ENCODE peak calls at places on chromosomes 13 and 19, in five cellular contexts. G is lower leg skin; A is GM06990; I is CD4-positive, CD25-positive, alpha-beta regulatory T cell; C is IMR-90. O is an unnamed sample.

GRCh38 chr13:109737606-109738005 is 48.8 kb downstream of the IRS2 start:
- DNase-seq in A (no peak), G (no peak), C (peak; percentile 65), I (no peak), O (no peak)

GRCh38 chr13:44301639-44302015 is 72.0 kb upstream of the SERP2 start:
- DNase-seq in G (no peak), I (no peak), C (no peak), A (no peak), O (no peak)

GRCh38 chr13:81596224-81596753 is 1255.4 kb upstream of the SPRY2 start:
- DNase-seq in C (no peak), A (no peak), I (no peak), G (no peak), O (no peak)

GRCh38 chr13:46667687-46668281 is 114.8 kb downstream of the LRCH1 start:
- DNase-seq in C (no peak), I (peak; percentile 87), G (no peak), A (no peak), O (no peak)

GRCh38 chr19:13098291-13099072 is 4.2 kb downstream of the LYL1 start:
- DNase-seq in C (no peak), A (no peak), G (no peak), I (peak; percentile 78), O (no peak)

GRCh38 chr13:38024431-38024830 is 154.9 kb upstream of the TRPC4 start:
- DNase-seq in I (no peak), G (no peak), C (no peak), A (no peak), O (no peak)

GRCh38 chr13:44191504-44192171 is 182.0 kb upstream of the SERP2 start:
- DNase-seq in G (peak; percentile 86), C (peak; percentile 70), I (peak; percentile 40), A (no peak), O (peak; percentile 62)

GRCh38 chr19:55248704-55249103 is 10.1 kb downstream of the PPP6R1 start:
- DNase-seq in I (no peak), C (no peak), G (no peak), A (no peak), O (no peak)

GRCh38 chr13:40333238-40333637 is 333.2 kb downstream of the FOXO1 start:
- DNase-seq in C (no peak), A (no peak), G (no peak), I (no peak), O (no peak)

GRCh38 chr13:76969488-76970365 is 21.4 kb downstream of the ACOD1 start:
- DNase-seq in C (no peak), I (no peak), G (no peak), A (no peak), O (peak; percentile 5)

GRCh38 chr19:30781047-30781446 is 408.9 kb downstream of the ZNF536 start:
- DNase-seq in G (no peak), I (no peak), A (no peak), C (no peak), O (no peak)

GRCh38 chr19:13056052-13056660 is 46.5 kb downstream of the LYL1 start:
- DNase-seq in G (peak; percentile 96), C (peak; percentile 71), A (no peak), I (no peak), O (peak; percentile 99)

GRCh38 chr19:1063030-1063908 is 3.7 kb upstream of the ARHGAP45 start:
- DNase-seq in A (peak; percentile 79), C (no peak), I (peak; percentile 51), G (no peak), O (peak; percentile 20)

GRCh38 chr13:81051873-81052272 is 710.9 kb upstream of the SPRY2 start:
- DNase-seq in G (no peak), C (no peak), I (no peak), A (no peak), O (no peak)

GRCh38 chr19:29965529-29965928 is 23.5 kb downstream of the URI1 start:
- DNase-seq in I (no peak), C (peak; percentile 88), A (no peak), G (no peak), O (peak; percentile 45)

GRCh38 chr19:45020071-45020470 is 18.8 kb upstream of the CLASRP start:
- DNase-seq in A (no peak), I (no peak), C (no peak), G (no peak), O (no peak)

GRCh38 chr13:84590663-84591062 is 708.4 kb upstream of the SLITRK1 start:
- DNase-seq in G (no peak), A (no peak), I (no peak), C (no peak), O (no peak)

GRCh38 chr13:101424381-101425155 is 8.3 kb upstream of the NALCN start:
- DNase-seq in A (no peak), C (peak; percentile 57), G (no peak), I (no peak), O (no peak)

GRCh38 chr13:112990783-112991182 is 21.8 kb downstream of the MCF2L start:
- DNase-seq in C (no peak), G (no peak), I (no peak), A (no peak), O (no peak)

GRCh38 chr19:50495020-50495531 is 15.9 kb downstream of the JOSD2 start:
- DNase-seq in G (no peak), A (no peak), I (no peak), C (no peak), O (no peak)

GRCh38 chr19:44587863-44588752 is 25.3 kb upstream of the IGSF23 start:
- DNase-seq in G (no peak), A (no peak), I (no peak), C (peak; percentile 96), O (peak; percentile 35)

GRCh38 chr13:112124100-112124499 is 57.2 kb downstream of the SOX1 start:
- DNase-seq in I (no peak), C (no peak), G (no peak), A (no peak), O (no peak)

GRCh38 chr19:49556412-49557398 is 23.7 kb downstream of the NOSIP start:
- DNase-seq in G (no peak), C (no peak), I (no peak), A (no peak), O (no peak)

GRCh38 chr13:52665325-52665724 is 12.7 kb downstream of the SUGT1 start:
- DNase-seq in C (peak; percentile 16), G (no peak), A (peak; percentile 14), I (peak; percentile 42), O (no peak)

GRCh38 chr13:86464193-86464592 is 665.0 kb upstream of the SLITRK6 start:
- DNase-seq in C (no peak), G (no peak), A (no peak), I (no peak), O (no peak)

GRCh38 chr13:113499936-113500335 is 9.4 kb upstream of the DCUN1D2 start:
- DNase-seq in A (no peak), G (no peak), I (no peak), C (peak; percentile 82), O (no peak)

GRCh38 chr19:2273356-2274184 is 8.4 kb downstream of the PEAK3 start:
- DNase-seq in A (peak; percentile 90), G (peak; percentile 94), I (peak; percentile 88), C (peak; percentile 52), O (peak; percentile 36)

GRCh38 chr19:47075941-47076340 is 27.5 kb upstream of the TMEM160 start:
- DNase-seq in A (no peak), I (no peak), G (no peak), C (peak; percentile 16), O (no peak)

GRCh38 chr13:94708031-94708571 is 4.2 kb downstream of the SOX21 start:
- DNase-seq in C (no peak), A (no peak), G (no peak), I (no peak), O (no peak)

GRCh38 chr13:26694609-26695359 is 65.8 kb downstream of the GPR12 start:
- DNase-seq in A (no peak), G (no peak), C (no peak), I (no peak), O (no peak)
- H3K4me3 ChIP-seq in A (no peak overlapping the region), G (no peak overlapping the region), C (no peak overlapping the region), I (no peak overlapping the region), O (no peak overlapping the region)

GRCh38 chr19:20269461-20269860 is 102.4 kb downstream of the ZNF486 start:
- DNase-seq in A (no peak), C (no peak), I (no peak), G (no peak), O (no peak)
- H3K4me3 ChIP-seq in A (no peak overlapping the region), C (no peak overlapping the region), I (no peak overlapping the region), G (no peak overlapping the region), O (no peak overlapping the region)

GRCh38 chr19:53041366-53041765 is 3.2 kb upstream of the ERVV-2 start:
- DNase-seq in G (peak; percentile 25), A (no peak), I (no peak), C (no peak), O (no peak)

GRCh38 chr19:53034948-53035675 is 9.4 kb upstream of the ERVV-2 start:
- DNase-seq in I (no peak), C (no peak), G (peak; percentile 31), A (no peak), O (no peak)

GRCh38 chr19:53034054-53034453 is 10.5 kb upstream of the ERVV-2 start:
- DNase-seq in C (no peak), I (no peak), A (no peak), G (no peak), O (no peak)

DNA sequence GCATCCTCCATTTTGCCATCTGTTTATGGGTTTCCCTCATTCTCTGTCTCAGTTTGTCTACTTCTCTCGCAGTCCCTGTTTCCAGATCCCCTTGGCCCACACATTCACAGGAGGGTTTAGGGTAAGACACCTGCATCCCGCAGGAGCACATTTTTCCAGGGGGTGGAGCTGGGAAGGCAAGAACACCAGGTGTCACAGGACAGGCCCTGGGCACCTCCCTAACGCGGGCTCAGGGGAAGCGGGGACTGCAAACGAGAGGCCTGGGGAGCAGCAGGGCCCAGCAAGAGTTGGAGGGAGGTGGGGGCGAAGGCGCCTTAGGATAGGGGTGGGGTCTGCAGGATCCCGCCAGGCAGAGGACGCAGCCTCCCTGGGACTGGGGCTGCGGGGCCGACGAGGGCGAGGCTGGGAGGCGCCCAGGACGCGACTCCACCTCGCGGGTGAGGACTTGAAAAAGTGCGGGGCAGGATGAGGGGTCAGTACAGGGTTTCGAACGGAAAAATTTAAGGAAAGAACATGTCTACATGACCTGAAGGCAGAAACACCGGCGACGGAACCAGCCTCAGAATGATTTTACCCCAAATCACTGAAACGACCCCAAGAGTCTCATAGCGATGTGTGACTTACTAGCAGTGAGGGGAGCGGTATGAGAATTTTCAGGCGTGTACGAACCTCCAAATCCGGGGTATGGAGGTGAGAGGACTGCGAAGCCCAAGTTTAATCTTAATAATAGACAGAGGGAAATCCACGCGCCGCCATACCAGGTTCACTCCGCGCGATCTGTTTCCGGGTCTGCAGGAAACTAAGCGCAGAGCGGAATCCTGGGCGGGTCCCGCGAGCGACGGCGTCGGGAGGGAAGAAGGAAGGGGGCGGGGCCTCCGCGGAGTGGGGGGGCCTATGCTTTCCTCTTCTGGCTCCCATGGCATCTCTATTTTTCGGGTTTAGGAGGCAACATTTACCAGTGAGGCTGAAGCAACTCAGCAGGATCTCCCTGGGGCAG is 7.1 kb upstream of the ERVV-2 start:
- DNase-seq in G (peak; percentile 60), C (peak; percentile 41), I (no peak), A (no peak), O (no peak)
- H3K4me3 ChIP-seq in G (no peak overlapping the region), C (peak overlapping the region; percentile 53), I (peak overlapping the region; percentile 24), A (no peak overlapping the region), O (no peak overlapping the region)

GRCh38 chr19:3367572-3368440 is 1.4 kb downstream of the NFIC start:
- DNase-seq in I (no peak), A (no peak), C (no peak), G (no peak), O (no peak)
- H3K4me3 ChIP-seq in I (no peak overlapping the region), A (peak overlapping the region; percentile 77), C (peak overlapping the region; percentile 89), G (peak overlapping the region; percentile 57), O (peak overlapping the region; percentile 63)

GRCh38 chr13:99965329-99966000 is 6.1 kb downstream of the ZIC5 start:
- DNase-seq in A (no peak), G (no peak), C (no peak), I (no peak), O (no peak)
- H3K4me3 ChIP-seq in A (no peak overlapping the region), G (no peak overlapping the region), C (no peak overlapping the region), I (no peak overlapping the region), O (no peak overlapping the region)

O was measured in MG63.